ENCODE peak calls at places on chromosomes 6 and 20, in ten cellular contexts. J, N, D, V, L, G, W, P, H and Q are unnamed samples. For H3K36me3, H3K27me3 and H3K4me1, the result is how much of the 10 kb centered on the place peaks cover.

GRCh38 chr6:32976334-32977069 is 8.1 kb downstream of the BRD2 start:
- DNase-seq in J (no peak), W (no peak), N (no peak), L (no peak), H (no peak), V (no peak), D (no peak), P (no peak), G (no peak), Q (no peak)

GRCh38 chr6:26304213-26305096 is 60.5 kb upstream of the BTN3A2 start:
- DNase-seq in G (peak), N (peak), L (peak), V (peak), H (no peak), D (peak), W (no peak), J (peak), P (peak), Q (peak)

GRCh38 chr6:87243812-87244211 is 78.6 kb upstream of the SMIM8 start:
- DNase-seq in N (no peak), H (no peak), P (no peak), D (no peak), J (no peak), V (no peak), L (no peak), G (no peak), W (no peak), Q (no peak)

GRCh38 chr20:38671186-38671585 is 53.1 kb upstream of the SLC32A1 start:
- DNase-seq in N (no peak), V (no peak), G (no peak), D (no peak), L (no peak), W (no peak), P (no peak), J (no peak), H (no peak), Q (no peak)

GRCh38 chr20:36491901-36492617 is 49.3 kb upstream of the MYL9 start:
- DNase-seq in V (peak), P (no peak), H (no peak), D (peak), J (no peak), N (peak), W (no peak), L (peak), G (no peak), Q (no peak)

GRCh38 chr20:44089987-44090674 is 96.9 kb downstream of the JPH2 start:
- DNase-seq in V (no peak), H (peak), J (no peak), P (peak), G (no peak), W (peak), N (peak), D (peak), L (no peak), Q (no peak)

GRCh38 chr6:90643366-90643765 is 56.5 kb upstream of the MAP3K7 start:
- DNase-seq in P (no peak), H (no peak), W (no peak), L (no peak), V (no peak), G (no peak), N (no peak), J (no peak), D (no peak), Q (no peak)

GRCh38 chr6:165439928-165440554 is 130.6 kb upstream of the C6orf118 start:
- DNase-seq in G (no peak), W (peak), J (no peak), N (peak), P (no peak), H (no peak), L (no peak), V (no peak), D (peak), Q (no peak)

GRCh38 chr6:64665137-64665536 is 1029.5 kb downstream of the PHF3 start:
- DNase-seq in N (no peak), J (no peak), H (no peak), G (no peak), D (no peak), L (no peak), W (no peak), P (no peak), V (no peak), Q (no peak)

GRCh38 chr6:126040826-126041225 is 54.5 kb downstream of the TRMT11 start:
- DNase-seq in N (peak), L (no peak), V (no peak), P (no peak), W (peak), J (peak), G (no peak), H (peak), D (peak), Q (no peak)

GRCh38 chr20:33551778-33552177 is 61.9 kb downstream of the CBFA2T2 start:
- DNase-seq in J (no peak), D (peak), L (no peak), G (no peak), P (no peak), W (no peak), V (no peak), N (peak), H (no peak), Q (no peak)

GRCh38 chr20:10064611-10065010 is 29.8 kb downstream of the ANKEF1 start:
- DNase-seq in G (no peak), N (no peak), J (no peak), D (peak), W (no peak), V (no peak), H (no peak), P (no peak), L (no peak), Q (no peak)

GRCh38 chr6:93407186-93407585 is 12.2 kb downstream of the EPHA7 start:
- DNase-seq in H (no peak), W (no peak), G (no peak), D (peak), L (no peak), N (peak), P (no peak), J (no peak), V (no peak), Q (no peak)

GRCh38 chr6:30679765-30680535 is 6.5 kb downstream of the PPP1R18 start:
- DNase-seq in H (no peak), D (no peak), G (no peak), L (no peak), N (no peak), J (no peak), W (no peak), V (no peak), P (no peak), Q (no peak)

GRCh38 chr6:139370047-139370706 is 4.3 kb downstream of the CITED2 start:
- DNase-seq in H (no peak), W (peak), G (no peak), L (no peak), D (peak), V (no peak), N (peak), J (no peak), P (no peak), Q (no peak)

GRCh38 chr6:134534708-134535149 is 216.8 kb upstream of the SGK1 start:
- DNase-seq in N (no peak), L (no peak), D (peak), J (no peak), V (no peak), W (no peak), G (no peak), P (no peak), H (no peak), Q (no peak)

GRCh38 chr6:156776470-156776840 is 723 bp upstream of the ARID1B start:
- DNase-seq in W (peak), D (peak), L (no peak), P (no peak), N (peak), V (no peak), G (no peak), H (no peak), J (no peak), Q (no peak)

GRCh38 chr6:22364314-22364713 is 67.5 kb upstream of the PRL start:
- DNase-seq in D (peak), P (no peak), G (no peak), L (no peak), J (no peak), W (no peak), V (no peak), N (no peak), H (no peak), Q (no peak)

GRCh38 chr20:824916-825315 is 8.6 kb upstream of the FAM110A start:
- DNase-seq in N (no peak), D (no peak), G (no peak), V (no peak), L (no peak), W (no peak), P (no peak), J (no peak), H (no peak), Q (no peak)

GRCh38 chr6:113719545-113719944 is 137.6 kb upstream of the MARCKS start:
- DNase-seq in H (no peak), G (no peak), W (no peak), N (no peak), J (no peak), D (peak), L (no peak), V (no peak), P (no peak), Q (no peak)

GRCh38 chr6:46815130-46815529 is 21.9 kb downstream of the MEP1A start:
- DNase-seq in N (no peak), P (no peak), H (no peak), G (no peak), D (peak), L (no peak), V (no peak), J (no peak), W (no peak), Q (no peak)

GRCh38 chr6:52570291-52570700 is 6.6 kb downstream of the TRAM2 start:
- DNase-seq in L (peak), N (peak), G (no peak), H (no peak), P (peak), J (no peak), W (no peak), D (peak), V (no peak), Q (peak)

GRCh38 chr6:52566201-52566600 is 10.7 kb downstream of the TRAM2 start:
- DNase-seq in D (no peak), H (no peak), J (no peak), G (no peak), W (no peak), V (no peak), P (no peak), L (no peak), N (no peak), Q (no peak)

GRCh38 chr6:52571099-52571755 is 5.6 kb downstream of the TRAM2 start:
- DNase-seq in D (no peak), G (no peak), H (no peak), P (peak), W (no peak), L (peak), J (no peak), V (no peak), N (no peak), Q (no peak)

GRCh38 chr6:52566853-52567279 is 10.0 kb downstream of the TRAM2 start:
- DNase-seq in L (no peak), V (no peak), W (peak), J (no peak), N (peak), G (no peak), P (peak), H (no peak), D (peak), Q (no peak)

DNA sequence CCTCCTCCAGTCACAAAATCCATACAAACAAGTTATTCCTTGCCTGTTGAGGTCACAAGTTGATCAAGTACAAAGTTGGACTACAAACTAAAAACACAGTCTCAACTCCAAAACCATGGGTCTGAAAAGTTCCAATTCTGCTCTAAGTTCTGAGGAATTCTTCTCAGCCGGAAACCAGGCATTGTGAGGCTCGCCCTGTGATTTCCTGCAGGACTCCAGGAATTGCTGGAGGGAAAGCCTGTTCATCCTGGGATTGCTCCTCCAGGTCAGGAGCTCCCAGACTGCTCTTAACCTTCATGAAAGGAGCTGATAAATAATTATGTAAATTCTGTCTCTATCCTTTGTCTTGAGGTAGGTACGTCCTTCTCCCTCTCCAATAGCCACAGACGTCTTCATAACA is 8.5 kb downstream of the TRAM2 start:
- DNase-seq in H (no peak), N (no peak), L (peak), P (no peak), G (no peak), J (no peak), W (no peak), D (no peak), V (no peak), Q (no peak)
- H3K36me3 ChIP-seq in H (under half), N (under half), L (under half), P (under half), G (under half), J (under half), W (under half), D (under half), V (under half), Q (under half)

DNA sequence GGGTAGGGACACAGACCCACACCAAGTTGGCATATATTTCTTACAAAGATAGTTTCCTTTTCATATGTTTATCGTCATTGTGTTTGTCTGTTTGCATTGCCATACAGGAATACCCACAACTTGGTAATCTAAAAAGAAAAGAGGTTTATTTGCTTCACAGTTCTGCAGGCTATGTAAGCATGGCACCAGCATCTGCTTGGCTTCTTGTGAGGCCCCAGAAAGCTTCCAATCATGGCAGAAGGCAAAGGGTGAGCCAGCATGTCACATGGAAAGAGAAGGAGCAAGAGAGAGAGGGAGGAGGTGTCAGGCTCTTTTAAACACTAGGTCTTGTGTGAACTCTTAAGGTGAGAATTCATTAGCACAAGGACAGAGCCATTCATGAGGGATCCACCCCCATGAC is 52.5 kb downstream of the CCN2 start:
- DNase-seq in H (no peak), N (no peak), W (no peak), D (no peak), J (no peak), L (no peak), G (no peak), P (no peak), V (no peak), Q (no peak)
- H3K27me3 ChIP-seq in H (under half), N (under half), W (under half), D (under half), J (under half), L (under half), G (under half), P (under half), V (under half), Q (under half)

DNA sequence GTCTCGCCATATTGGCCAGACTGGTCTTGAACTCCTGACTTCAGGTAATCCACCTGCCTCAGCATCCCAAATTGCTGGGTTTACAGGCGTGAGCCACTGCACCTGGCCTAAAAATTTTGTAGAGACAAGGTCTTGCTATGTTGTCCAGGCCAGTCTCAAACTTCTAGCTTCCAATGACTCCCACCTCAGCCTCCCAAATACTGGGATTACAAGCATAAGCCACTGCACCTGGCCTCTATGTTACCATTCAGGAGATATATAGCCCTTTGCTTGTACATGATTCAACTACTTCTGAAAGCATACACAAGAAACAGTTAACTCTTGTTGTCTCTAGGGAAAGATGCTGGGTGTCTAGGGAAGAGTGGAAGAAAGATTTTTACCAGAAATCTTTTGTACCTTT is 19.0 kb upstream of the NCOA3 start:
- DNase-seq in P (no peak), V (no peak), D (no peak), J (no peak), L (no peak), G (no peak), W (no peak), N (no peak), H (no peak), Q (no peak)
- H3K4me1 ChIP-seq in P (under half), V (under half), D (under half), J (under half), L (under half), G (under half), W (under half), N (under half), H (under half), Q (under half)

DNA sequence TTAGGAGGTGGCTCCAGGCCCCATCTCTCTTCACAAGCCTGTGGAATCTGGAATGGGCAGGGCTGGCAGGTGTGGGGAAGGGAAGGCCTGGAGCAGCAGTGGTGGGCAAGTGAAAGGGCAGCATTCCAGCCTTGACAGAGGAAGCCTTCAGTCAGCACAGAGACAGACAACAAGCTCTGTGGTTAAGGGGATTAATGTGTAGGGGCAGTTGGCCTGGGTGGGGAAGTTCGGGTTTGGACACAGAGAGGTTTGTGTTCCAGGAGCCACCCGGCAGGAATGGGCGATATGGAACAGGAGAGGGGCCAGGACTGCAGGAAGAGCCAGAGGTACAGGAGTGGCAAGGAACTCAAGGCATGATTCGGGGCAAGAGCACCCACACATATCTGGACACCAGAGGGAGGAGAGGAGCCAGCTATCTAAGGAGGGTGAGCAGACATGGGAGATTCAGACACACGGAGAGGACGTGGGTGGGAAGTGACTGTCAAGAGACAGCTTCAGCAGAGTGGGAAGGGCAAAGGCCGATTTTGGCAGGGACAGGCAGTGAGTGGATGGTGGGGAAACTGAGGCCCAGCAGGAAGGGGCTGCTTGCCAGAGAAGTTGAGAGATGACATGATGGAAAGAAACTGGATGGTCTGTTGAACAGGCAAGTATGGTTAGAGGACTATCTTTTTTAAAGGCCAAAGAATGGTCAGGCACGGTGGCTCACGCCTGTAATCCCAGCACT is 2.5 kb upstream of the SLC44A4 start:
- DNase-seq in G (no peak), P (no peak), L (no peak), N (no peak), J (no peak), W (no peak), D (no peak), H (no peak), V (no peak), Q (no peak)
- H3K36me3 ChIP-seq in G (under half), P (half or more), L (under half), N (half or more), J (under half), W (under half), D (under half), H (under half), V (under half), Q (under half)

GRCh38 chr20:59299961-59300340 is 460 bp upstream of the EDN3 start:
- DNase-seq in W (no peak), J (no peak), D (no peak), N (no peak), V (no peak), G (peak), H (peak), P (no peak), L (no peak), Q (no peak)
- H3K27me3 ChIP-seq in W (under half), J (half or more), D (under half), N (half or more), V (under half), G (under half), H (under half), P (under half), L (half or more), Q (under half)

GRCh38 chr6:154356118-154356517 is 485 bp downstream of the IPCEF1 start:
- DNase-seq in D (no peak), N (no peak), V (no peak), W (no peak), J (no peak), P (no peak), L (no peak), G (no peak), H (no peak), Q (no peak)

GRCh38 chr6:154358019-154358545 is 1.5 kb upstream of the IPCEF1 start:
- DNase-seq in N (no peak), P (no peak), G (no peak), H (no peak), J (no peak), V (no peak), L (no peak), D (no peak), W (no peak), Q (no peak)

GRCh38 chr6:154356690-154357089 is at the start of gene IPCEF1:
- DNase-seq in G (no peak), W (no peak), H (no peak), D (no peak), L (no peak), V (no peak), J (no peak), P (no peak), N (no peak), Q (no peak)

GRCh38 chr6:154352898-154353585 is 3.6 kb downstream of the IPCEF1 start:
- DNase-seq in W (no peak), J (peak), V (no peak), L (no peak), P (no peak), D (no peak), N (no peak), G (no peak), H (no peak), Q (no peak)

DNA sequence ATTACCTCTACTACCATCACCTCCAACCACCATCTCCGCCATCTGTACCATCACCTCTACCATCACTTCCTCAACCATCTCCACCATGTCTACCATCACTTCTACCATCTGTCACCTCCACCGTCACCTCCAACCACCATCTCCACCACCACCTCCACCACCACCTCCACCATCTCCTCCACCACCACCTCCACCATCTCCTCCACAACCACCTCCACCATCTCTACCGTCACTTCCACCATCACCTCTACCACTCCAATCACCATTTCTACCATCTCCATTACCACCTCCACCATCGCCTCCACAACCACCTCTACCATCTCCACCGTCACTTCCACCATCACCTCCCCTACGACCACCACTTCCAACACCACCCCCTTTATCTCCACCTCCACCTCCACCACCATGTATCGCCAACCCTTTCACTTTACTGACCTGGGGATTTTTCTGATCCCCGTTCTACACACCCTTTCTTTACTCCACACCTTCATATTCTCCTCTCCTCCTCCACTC is 2.3 kb downstream of the IPCEF1 start:
- DNase-seq in H (no peak), L (no peak), D (no peak), W (no peak), J (no peak), P (no peak), N (no peak), G (no peak), V (no peak), Q (no peak)
- H3K4me1 ChIP-seq in H (under half), L (under half), D (under half), W (under half), J (half or more), P (under half), N (under half), G (under half), V (under half), Q (under half)

GRCh38 chr20:19019734-19020364 is 192.6 kb upstream of the SLC24A3 start:
- DNase-seq in H (no peak), D (no peak), V (no peak), N (no peak), L (no peak), W (no peak), P (no peak), G (no peak), J (no peak), Q (no peak)

GRCh38 chr20:19022791-19023448 is 189.5 kb upstream of the SLC24A3 start:
- DNase-seq in W (no peak), J (no peak), H (no peak), N (no peak), D (no peak), L (no peak), V (no peak), P (no peak), G (no peak), Q (no peak)

GRCh38 chr20:19021406-19022117 is 190.9 kb upstream of the SLC24A3 start:
- DNase-seq in J (no peak), N (no peak), D (no peak), G (no peak), V (no peak), H (no peak), W (no peak), P (no peak), L (no peak), Q (no peak)

GRCh38 chr20:19024296-19025035 is 188.0 kb upstream of the SLC24A3 start:
- DNase-seq in N (no peak), J (no peak), G (no peak), V (no peak), H (no peak), W (no peak), D (no peak), L (no peak), P (no peak), Q (no peak)

GRCh38 chr20:19022118-19022575 is 190.3 kb upstream of the SLC24A3 start:
- DNase-seq in L (no peak), J (no peak), W (no peak), N (no peak), P (no peak), G (no peak), D (no peak), V (no peak), H (no peak), Q (no peak)
- H3K36me3 ChIP-seq in L (under half), J (under half), W (under half), N (under half), P (under half), G (under half), D (under half), V (under half), H (under half), Q (under half)